ENCODE peak calls at places on chromosomes 16 and 17, in five cellular contexts. One of them, this sample, is unnamed.

GRCh38 chr16:89200124-89200849 is at the start of gene SLC22A31:
- DNase-seq in astrocyte of the spinal cord: no peak
- DNase-seq in uterus: no peak
- DNase-seq in AG09319: no peak
- DNase-seq in upper lobe of right lung: peak
- DNase-seq in this sample: no peak

GRCh38 chr16:84478172-84478948 is 26.1 kb downstream of the MEAK7 start:
- DNase-seq in astrocyte of the spinal cord: peak
- DNase-seq in uterus: no peak
- DNase-seq in AG09319: no peak
- DNase-seq in upper lobe of right lung: peak
- DNase-seq in this sample: no peak

GRCh38 chr17:17890773-17891759 is 54.3 kb upstream of the SREBF1 start:
- DNase-seq in upper lobe of right lung: peak
- DNase-seq in astrocyte of the spinal cord: peak
- DNase-seq in AG09319: no peak
- DNase-seq in uterus: no peak
- DNase-seq in this sample: peak

GRCh38 chr16:68005786-68006286 is 6.6 kb upstream of the DPEP2 start:
- DNase-seq in AG09319: no peak
- DNase-seq in astrocyte of the spinal cord: peak
- DNase-seq in upper lobe of right lung: peak
- DNase-seq in uterus: no peak
- DNase-seq in this sample: peak

GRCh38 chr17:3802461-3803307 is 1.7 kb upstream of the ITGAE start:
- DNase-seq in uterus: peak
- DNase-seq in AG09319: peak
- DNase-seq in upper lobe of right lung: no peak
- DNase-seq in astrocyte of the spinal cord: peak
- DNase-seq in this sample: no peak

GRCh38 chr17:39867084-39867890 is 715 bp upstream of the ZPBP2 start:
- DNase-seq in AG09319: no peak
- DNase-seq in uterus: no peak
- DNase-seq in astrocyte of the spinal cord: no peak
- DNase-seq in upper lobe of right lung: no peak
- DNase-seq in this sample: no peak

GRCh38 chr17:62701706-62702085 is 74.2 kb downstream of the MRC2 start:
- DNase-seq in uterus: no peak
- DNase-seq in upper lobe of right lung: no peak
- DNase-seq in astrocyte of the spinal cord: no peak
- DNase-seq in AG09319: no peak
- DNase-seq in this sample: no peak

GRCh38 chr16:79826732-79827514 is 226.4 kb upstream of the MAF start:
- DNase-seq in astrocyte of the spinal cord: peak
- DNase-seq in uterus: no peak
- DNase-seq in AG09319: no peak
- DNase-seq in upper lobe of right lung: no peak
- DNase-seq in this sample: no peak

GRCh38 chr16:70151941-70152509 is 21.6 kb upstream of the CLEC18C start:
- DNase-seq in uterus: no peak
- DNase-seq in AG09319: no peak
- DNase-seq in astrocyte of the spinal cord: no peak
- DNase-seq in upper lobe of right lung: no peak
- DNase-seq in this sample: peak

GRCh38 chr16:20803192-20803560 is 3.1 kb downstream of the ERI2 start:
- DNase-seq in AG09319: no peak
- DNase-seq in uterus: no peak
- DNase-seq in upper lobe of right lung: no peak
- DNase-seq in astrocyte of the spinal cord: no peak
- DNase-seq in this sample: no peak

GRCh38 chr16:20801278-20801677 is 5.0 kb downstream of the ERI2 start:
- DNase-seq in upper lobe of right lung: no peak
- DNase-seq in AG09319: no peak
- DNase-seq in astrocyte of the spinal cord: no peak
- DNase-seq in uterus: no peak
- DNase-seq in this sample: no peak

GRCh38 chr16:20798364-20798763 is 7.9 kb downstream of the ERI2 start:
- DNase-seq in AG09319: no peak
- DNase-seq in uterus: no peak
- DNase-seq in upper lobe of right lung: no peak
- DNase-seq in astrocyte of the spinal cord: no peak
- DNase-seq in this sample: no peak

GRCh38 chr16:20803561-20804214 is 2.6 kb downstream of the ERI2 start:
- DNase-seq in astrocyte of the spinal cord: no peak
- DNase-seq in uterus: no peak
- DNase-seq in AG09319: no peak
- DNase-seq in upper lobe of right lung: no peak
- DNase-seq in this sample: no peak

GRCh38 chr16:20799599-20799998 is 6.7 kb downstream of the ERI2 start:
- DNase-seq in astrocyte of the spinal cord: peak
- DNase-seq in uterus: no peak
- DNase-seq in upper lobe of right lung: no peak
- DNase-seq in AG09319: no peak
- DNase-seq in this sample: no peak
- TF ChIP-seq CTCF in astrocyte of the spinal cord: peak
- TF ChIP-seq CTCF in uterus: peak
- TF ChIP-seq CTCF in upper lobe of right lung: peak
- TF ChIP-seq CTCF in AG09319: peak
- TF ChIP-seq CTCF in this sample: peak

GRCh38 chr17:37048806-37049205 is 100.1 kb downstream of the AATF start:
- DNase-seq in AG09319: no peak
- DNase-seq in uterus: no peak
- DNase-seq in upper lobe of right lung: no peak
- DNase-seq in astrocyte of the spinal cord: no peak
- DNase-seq in this sample: no peak

GRCh38 chr17:37045271-37045946 is 96.7 kb downstream of the AATF start:
- DNase-seq in astrocyte of the spinal cord: no peak
- DNase-seq in uterus: no peak
- DNase-seq in upper lobe of right lung: no peak
- DNase-seq in AG09319: no peak
- DNase-seq in this sample: no peak

GRCh38 chr17:37051839-37052238 is 103.1 kb downstream of the AATF start:
- DNase-seq in AG09319: no peak
- DNase-seq in uterus: no peak
- DNase-seq in upper lobe of right lung: no peak
- DNase-seq in astrocyte of the spinal cord: no peak
- DNase-seq in this sample: no peak

GRCh38 chr17:37050905-37051304 is 102.2 kb downstream of the AATF start:
- DNase-seq in upper lobe of right lung: no peak
- DNase-seq in uterus: no peak
- DNase-seq in astrocyte of the spinal cord: peak
- DNase-seq in AG09319: no peak
- DNase-seq in this sample: no peak

DNA sequence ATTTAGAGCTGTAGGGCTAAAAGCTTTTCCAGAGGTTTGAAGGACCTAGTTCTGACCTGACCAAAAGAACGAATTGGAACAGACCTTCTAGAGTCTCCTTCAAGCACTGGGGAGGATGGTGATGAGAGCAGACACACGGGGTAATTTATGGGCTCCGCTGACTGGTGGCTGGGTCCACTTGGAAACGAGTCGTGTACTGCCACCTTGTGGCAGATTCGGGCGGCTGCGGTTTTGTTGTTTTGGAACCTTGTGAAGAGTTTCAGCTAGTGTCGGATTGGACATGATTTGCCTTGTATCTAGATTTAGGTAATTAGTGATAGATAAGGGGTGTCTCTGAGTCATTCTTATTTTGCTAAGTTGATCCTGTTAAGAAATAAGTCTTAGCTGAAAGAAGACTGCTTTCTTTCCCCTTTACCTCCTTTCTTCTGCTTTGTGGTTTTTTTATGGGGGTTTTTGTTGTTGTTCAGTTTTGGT is 98.9 kb downstream of the AATF start:
- DNase-seq in upper lobe of right lung: peak
- DNase-seq in AG09319: peak
- DNase-seq in astrocyte of the spinal cord: peak
- DNase-seq in uterus: peak
- DNase-seq in this sample: peak
- TF ChIP-seq CTCF in upper lobe of right lung: peak
- TF ChIP-seq CTCF in AG09319: peak
- TF ChIP-seq CTCF in astrocyte of the spinal cord: peak
- TF ChIP-seq CTCF in uterus: peak
- TF ChIP-seq CTCF in this sample: peak

DNA sequence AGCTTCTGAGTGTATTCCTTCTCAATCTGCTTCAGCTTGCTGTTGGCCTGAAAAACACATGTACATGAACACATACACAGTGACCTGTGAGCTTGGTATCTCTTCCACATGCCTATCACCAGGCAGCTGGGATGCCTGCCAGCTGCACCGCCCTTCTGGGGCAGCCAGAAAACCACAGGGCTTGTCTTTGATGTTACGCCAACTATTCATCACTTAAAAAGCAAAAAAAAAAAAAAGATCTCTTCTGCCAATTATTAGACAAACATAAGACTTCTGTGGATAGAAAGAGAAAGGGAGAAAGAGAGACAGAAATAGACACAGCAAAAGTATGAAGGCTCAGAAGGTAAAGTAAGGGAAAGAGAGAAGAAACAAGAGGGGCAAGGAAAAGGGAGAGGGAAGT is 189.2 kb upstream of the AXIN2 start:
- DNase-seq in upper lobe of right lung: peak
- DNase-seq in astrocyte of the spinal cord: peak
- DNase-seq in uterus: peak
- DNase-seq in AG09319: peak
- DNase-seq in this sample: peak
- TF ChIP-seq CTCF in upper lobe of right lung: no peak
- TF ChIP-seq CTCF in astrocyte of the spinal cord: no peak
- TF ChIP-seq CTCF in uterus: no peak
- TF ChIP-seq CTCF in AG09319: no peak
- TF ChIP-seq CTCF in this sample: no peak

DNA sequence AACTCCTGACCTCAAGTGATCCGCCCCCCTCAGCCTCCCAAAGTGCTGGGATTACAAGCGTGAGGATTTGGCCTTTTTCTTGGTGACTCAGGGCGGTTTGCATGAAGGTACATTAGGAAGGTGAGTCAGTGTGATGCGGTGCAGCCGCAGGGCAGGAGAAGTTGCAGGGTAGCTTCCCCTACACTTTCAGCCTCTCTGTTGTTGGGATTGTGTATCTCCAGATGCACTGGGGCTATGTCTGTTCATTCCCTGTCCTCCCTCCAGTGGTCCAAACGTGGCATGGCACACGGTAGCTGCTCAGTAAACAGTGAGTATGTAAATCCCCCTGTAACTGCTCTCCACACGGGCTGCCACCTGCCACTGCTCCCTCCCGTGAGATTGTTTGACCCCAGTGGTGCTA is 109.1 kb upstream of the CDC42EP4 start:
- DNase-seq in upper lobe of right lung: no peak
- DNase-seq in uterus: no peak
- DNase-seq in astrocyte of the spinal cord: peak
- DNase-seq in AG09319: no peak
- DNase-seq in this sample: peak
- TF ChIP-seq CTCF in upper lobe of right lung: no peak
- TF ChIP-seq CTCF in uterus: no peak
- TF ChIP-seq CTCF in astrocyte of the spinal cord: peak
- TF ChIP-seq CTCF in AG09319: no peak
- TF ChIP-seq CTCF in this sample: peak

GRCh38 chr17:7677388-7678067 is 9.8 kb downstream of the TP53 start:
- DNase-seq in upper lobe of right lung: no peak
- DNase-seq in astrocyte of the spinal cord: no peak
- DNase-seq in uterus: no peak
- DNase-seq in AG09319: no peak
- DNase-seq in this sample: no peak

GRCh38 chr17:7674934-7675333 is 12.4 kb downstream of the TP53 start:
- DNase-seq in uterus: no peak
- DNase-seq in astrocyte of the spinal cord: no peak
- DNase-seq in upper lobe of right lung: no peak
- DNase-seq in AG09319: no peak
- DNase-seq in this sample: no peak

GRCh38 chr17:7676533-7676932 is 10.8 kb downstream of the TP53 start:
- DNase-seq in astrocyte of the spinal cord: no peak
- DNase-seq in uterus: no peak
- DNase-seq in AG09319: no peak
- DNase-seq in upper lobe of right lung: no peak
- DNase-seq in this sample: no peak

GRCh38 chr17:7668482-7668881 is 17.8 kb downstream of the ATP1B2 start:
- DNase-seq in upper lobe of right lung: no peak
- DNase-seq in astrocyte of the spinal cord: no peak
- DNase-seq in uterus: no peak
- DNase-seq in AG09319: no peak
- DNase-seq in this sample: no peak

DNA sequence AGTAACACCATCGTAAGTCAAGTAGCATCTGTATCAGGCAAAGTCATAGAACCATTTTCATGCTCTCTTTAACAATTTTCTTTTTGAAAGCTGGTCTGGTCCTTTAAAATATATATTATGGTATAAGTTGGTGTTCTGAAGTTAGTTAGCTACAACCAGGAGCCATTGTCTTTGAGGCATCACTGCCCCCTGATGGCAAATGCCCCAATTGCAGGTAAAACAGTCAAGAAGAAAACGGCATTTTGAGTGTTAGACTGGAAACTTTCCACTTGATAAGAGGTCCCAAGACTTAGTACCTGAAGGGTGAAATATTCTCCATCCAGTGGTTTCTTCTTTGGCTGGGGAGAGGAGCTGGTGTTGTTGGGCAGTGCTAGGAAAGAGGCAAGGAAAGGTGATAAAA is 14.1 kb downstream of the TP53 start:
- DNase-seq in AG09319: no peak
- DNase-seq in astrocyte of the spinal cord: no peak
- DNase-seq in upper lobe of right lung: no peak
- DNase-seq in uterus: no peak
- DNase-seq in this sample: no peak
- TF ChIP-seq CTCF in AG09319: peak
- TF ChIP-seq CTCF in astrocyte of the spinal cord: peak
- TF ChIP-seq CTCF in upper lobe of right lung: peak
- TF ChIP-seq CTCF in uterus: no peak
- TF ChIP-seq CTCF in this sample: peak

This sample was measured in PC-9.